ENCODE peak calls at places on chromosomes 2 and 18, in six cellular contexts. Z is A549, H is K562, W is tibial nerve, X is H1, I is stomach. S is an unnamed sample.

GRCh38 chr2:216694826-216695217 is 527 bp downstream of the IGFBP5 start:
- DNase-seq in Z (no peak), H (no peak), W (no peak), X (no peak), I (no peak), S (no peak)

GRCh38 chr2:23624378-23624777 is 239.4 kb downstream of the KLHL29 start:
- DNase-seq in Z (peak), H (peak), W (no peak), X (peak), I (no peak), S (no peak)

GRCh38 chr18:66560092-66560491 is 43.8 kb downstream of the CDH19 start:
- DNase-seq in Z (peak), H (no peak), W (no peak), X (no peak), I (no peak), S (no peak)

GRCh38 chr18:54411781-54412180 is 54.1 kb downstream of the C18orf54 start:
- DNase-seq in Z (no peak), H (no peak), W (no peak), X (no peak), I (no peak), S (no peak)

GRCh38 chr2:42041377-42042127 is 6.3 kb upstream of the PKDCC start:
- DNase-seq in Z (no peak), H (no peak), W (no peak), X (no peak), I (no peak), S (no peak)

GRCh38 chr2:98818164-98818563 is 87.2 kb upstream of the MGAT4A start:
- DNase-seq in Z (no peak), H (no peak), W (no peak), X (no peak), I (no peak), S (no peak)

GRCh38 chr2:138395565-138396306 is 105.8 kb upstream of the SPOPL start:
- DNase-seq in Z (peak), H (no peak), W (no peak), X (no peak), I (no peak), S (no peak)

GRCh38 chr2:43124667-43125057 is 101.7 kb downstream of the ZFP36L2 start:
- DNase-seq in Z (no peak), H (no peak), W (no peak), X (no peak), I (no peak), S (no peak)

GRCh38 chr2:30375915-30376314 is 71.1 kb upstream of the LCLAT1 start:
- DNase-seq in Z (no peak), H (no peak), W (no peak), X (no peak), I (no peak), S (no peak)

GRCh38 chr2:60515751-60516226 is 37.7 kb downstream of the BCL11A start:
- DNase-seq in Z (no peak), H (no peak), W (no peak), X (peak), I (no peak), S (no peak)

GRCh38 chr18:51135795-51136194 is 61.7 kb downstream of the MEX3C start:
- DNase-seq in Z (peak), H (no peak), W (no peak), X (no peak), I (no peak), S (no peak)

GRCh38 chr18:77133920-77134496 is 1.4 kb upstream of the MBP start:
- DNase-seq in Z (no peak), H (no peak), W (peak), X (no peak), I (no peak), S (no peak)

GRCh38 chr2:127411609-127412370 is 6.4 kb upstream of the PROC start:
- DNase-seq in Z (peak), H (no peak), W (no peak), X (no peak), I (no peak), S (no peak)

GRCh38 chr18:52341617-52342381 is 1.8 kb downstream of the DCC start:
- DNase-seq in Z (peak), H (no peak), W (no peak), X (peak), I (no peak), S (no peak)

GRCh38 chr2:121819846-121820245 is 64.4 kb downstream of the TSN start:
- DNase-seq in Z (no peak), H (no peak), W (no peak), X (no peak), I (no peak), S (no peak)

GRCh38 chr2:198917926-198918325 is 539.8 kb downstream of the SATB2 start:
- DNase-seq in Z (no peak), H (no peak), W (no peak), X (no peak), I (no peak), S (no peak)

GRCh38 chr2:27095745-27096651 is 9.4 kb downstream of the KHK start:
- DNase-seq in Z (peak), H (peak), W (no peak), X (peak), I (peak), S (no peak)

GRCh38 chr2:167844714-167845530 is 402.5 kb downstream of the STK39 start:
- DNase-seq in Z (peak), H (no peak), W (no peak), X (peak), I (no peak), S (no peak)

GRCh38 chr2:223054193-223054781 is 2.3 kb downstream of the KCNE4 start:
- DNase-seq in Z (no peak), H (no peak), W (peak), X (no peak), I (no peak), S (peak)
- H3K27ac ChIP-seq in Z (peak), H (no peak), W (peak), X (no peak), I (peak), S (peak)

GRCh38 chr2:85756195-85756594 is 2.4 kb downstream of the ATOH8 start:
- DNase-seq in Z (no peak), H (no peak), W (no peak), X (no peak), I (no peak), S (no peak)
- TF ChIP-seq POLR2A in Z (no peak), H (no peak), W (no peak), X (no peak), I (no peak), S (no peak)

GRCh38 chr2:136238552-136239346 is 120.8 kb upstream of the CXCR4 start:
- DNase-seq in Z (no peak), H (no peak), W (no peak), X (no peak), I (no peak), S (no peak)
- TF ChIP-seq EP300 in Z (no peak), H (no peak), W (peak), X (no peak), I (no peak), S (no peak)

DNA sequence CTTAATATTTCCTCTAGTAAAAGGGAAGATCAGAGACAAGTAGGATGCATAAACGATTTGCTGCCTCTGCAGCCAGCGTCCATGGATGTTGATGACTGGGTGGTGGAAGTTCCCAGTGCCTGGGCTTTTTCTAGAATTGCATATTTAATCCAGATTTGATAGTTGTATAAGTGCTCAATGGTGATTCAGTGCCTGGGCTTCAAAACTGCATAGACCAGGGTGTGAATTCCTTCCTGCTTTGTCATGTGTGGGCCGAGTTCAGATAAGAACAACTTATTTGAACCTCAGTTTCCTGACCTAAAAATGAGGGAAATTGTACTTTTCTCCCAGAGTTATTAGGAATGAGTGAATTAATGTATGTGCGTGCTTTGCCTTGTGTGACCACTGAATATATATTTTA is 154.6 kb downstream of the WDSUB1 start:
- DNase-seq in Z (peak), H (no peak), W (no peak), X (no peak), I (no peak), S (no peak)
- H3K27ac ChIP-seq in Z (peak), H (no peak), W (no peak), X (no peak), I (no peak), S (peak)

DNA sequence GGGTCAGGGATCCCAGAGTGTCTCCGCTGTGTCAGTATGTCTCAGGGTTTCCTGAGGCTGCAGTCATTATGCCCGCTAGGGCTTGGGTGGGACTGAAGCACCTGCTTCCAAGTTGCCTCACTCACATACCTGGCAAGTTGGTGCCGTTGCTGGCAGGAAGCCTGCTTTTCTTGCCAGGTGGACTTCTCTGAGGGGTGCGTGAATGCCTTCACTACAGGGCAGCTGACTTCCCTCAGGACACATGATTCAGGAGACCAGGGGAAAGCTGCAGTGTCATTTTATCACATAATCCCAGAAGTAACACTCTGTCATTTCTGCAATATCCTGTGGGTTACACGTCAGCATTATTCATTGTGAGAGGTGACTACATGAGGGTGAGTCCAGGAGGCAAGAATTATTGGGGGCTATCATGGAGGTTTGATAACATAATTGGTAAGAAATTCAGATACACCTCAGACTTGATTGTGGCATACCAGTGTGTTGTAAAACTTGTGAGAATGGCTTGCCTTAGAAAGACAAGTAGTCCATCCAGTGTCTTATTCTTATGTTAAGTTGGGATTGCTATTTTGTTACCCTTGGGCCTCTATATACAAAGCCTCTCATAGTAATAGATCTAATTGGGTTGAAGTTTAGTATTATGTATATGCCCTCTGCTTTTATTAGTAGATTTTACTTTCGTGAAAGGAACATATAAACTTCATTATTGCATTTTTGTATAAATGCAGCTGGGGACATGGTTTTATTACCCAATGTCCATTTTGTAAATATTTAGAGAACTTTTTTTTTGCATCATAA is 44.1 kb downstream of the NEDD4L start:
- DNase-seq in Z (no peak), H (peak), W (no peak), X (no peak), I (peak), S (no peak)
- TF ChIP-seq POLR2A in Z (no peak), H (no peak), W (no peak), X (no peak), I (no peak), S (no peak)

DNA sequence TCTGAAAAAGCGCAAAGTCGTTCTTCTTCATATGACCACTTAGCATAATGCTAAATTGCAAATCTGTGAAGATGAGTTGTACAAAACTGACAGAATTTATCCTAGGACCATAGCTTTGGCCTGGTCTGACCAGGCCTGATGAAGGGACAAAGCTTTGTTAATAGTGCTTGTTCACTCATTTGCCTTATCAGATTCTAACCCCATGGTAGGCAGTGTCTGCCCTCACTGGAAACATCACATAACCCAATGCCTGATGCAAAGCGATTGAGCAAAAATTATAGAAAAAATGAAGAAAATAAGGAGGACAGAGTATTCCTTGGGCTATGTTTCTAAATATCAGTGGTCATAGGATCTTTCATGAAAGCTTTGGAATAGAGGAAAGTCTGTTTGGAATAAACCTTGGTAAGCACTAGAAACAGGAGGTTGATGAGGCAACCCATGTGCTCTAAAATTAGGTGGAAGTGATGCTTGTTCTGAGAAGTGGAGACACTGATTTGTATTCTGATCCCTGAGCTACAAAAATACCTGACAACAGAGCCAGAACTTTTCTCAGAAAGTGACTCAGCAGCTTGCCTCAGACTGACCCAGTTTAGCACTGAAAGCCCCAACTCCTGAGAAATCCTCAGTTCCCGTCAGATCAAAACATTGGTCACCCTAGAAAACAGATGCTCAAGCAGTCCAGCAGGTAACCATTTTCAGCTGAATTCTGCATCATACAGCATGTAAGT is 131.4 kb upstream of the MAPRE2 start:
- DNase-seq in Z (no peak), H (no peak), W (no peak), X (no peak), I (no peak), S (no peak)
- TF ChIP-seq EP300 in Z (no peak), H (no peak), W (no peak), X (no peak), I (peak), S (peak)

DNA sequence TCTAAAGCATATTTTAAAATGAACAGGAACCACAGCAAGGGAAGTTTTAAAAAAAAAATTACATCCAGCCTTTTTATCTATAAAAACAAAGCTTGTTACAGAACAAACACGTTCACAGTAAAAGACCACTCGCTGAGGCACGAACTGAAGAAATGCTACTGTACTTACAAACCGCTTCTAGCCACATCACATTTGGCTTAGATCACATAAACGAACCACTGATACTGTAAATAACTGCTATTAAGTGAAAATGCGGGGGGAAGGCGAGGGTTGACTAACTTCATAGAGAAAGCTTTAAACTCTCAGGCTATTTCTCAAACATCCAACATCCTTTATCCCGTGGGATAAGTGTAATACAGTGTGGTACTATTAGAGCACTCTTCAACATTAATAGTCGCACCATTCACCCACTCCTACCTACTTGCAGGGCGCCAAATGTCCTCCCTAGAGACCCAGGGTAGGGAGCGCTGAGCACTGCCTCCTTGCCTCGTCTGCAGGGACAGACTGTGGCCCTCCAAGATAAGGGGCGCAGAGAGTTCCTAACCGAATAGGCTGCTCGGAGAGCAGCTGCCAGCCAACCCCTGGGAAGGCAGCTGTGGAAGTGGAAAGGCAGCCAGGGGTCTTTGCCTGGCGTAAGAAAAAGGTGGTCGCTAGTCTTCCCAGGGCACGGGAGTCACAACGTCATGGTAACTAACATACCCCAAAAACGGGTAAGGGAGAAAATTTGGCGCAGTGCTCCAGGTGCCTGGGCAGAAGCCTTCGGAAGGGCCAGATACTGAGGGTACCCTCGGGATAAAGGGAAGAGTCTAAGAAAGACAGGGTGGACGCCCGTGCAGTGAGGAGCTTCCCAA is 841 bp downstream of the GPR155 start:
- DNase-seq in Z (no peak), H (peak), W (no peak), X (no peak), I (peak), S (no peak)
- H3K27ac ChIP-seq in Z (peak), H (no peak), W (peak), X (no peak), I (peak), S (peak)

GRCh38 chr2:54579061-54579681 is 123.0 kb downstream of the SPTBN1 start:
- DNase-seq in Z (no peak), H (no peak), W (no peak), X (no peak), I (no peak), S (no peak)
- TF ChIP-seq POLR2A in Z (no peak), H (no peak), W (no peak), X (no peak), I (no peak), S (no peak)

S was measured in suprapubic skin.